ENCODE peak calls at places on chromosomes 13 and 19, in four cellular contexts. V is brain microvascular endothelial cell, F is GM23338, K is cardiac muscle cell. A is an unnamed sample. For H3K27me3, the result is how much of the 10 kb centered on the place peaks cover.

GRCh38 chr13:97880298-97880675 is 73.2 kb upstream of the IPO5 start:
- DNase-seq in V (no peak), F (no peak), K (no peak), A (no peak)

GRCh38 chr13:39767791-39768564 is 112.5 kb downstream of the COG6 start:
- DNase-seq in V (no peak), F (peak), K (no peak), A (no peak)

GRCh38 chr19:29881386-29881785 is 60.7 kb upstream of the URI1 start:
- DNase-seq in V (peak), F (no peak), K (no peak), A (no peak)

GRCh38 chr13:27200413-27201066 is 28.9 kb upstream of the USP12 start:
- DNase-seq in V (no peak), F (no peak), K (no peak), A (no peak)

GRCh38 chr13:105121221-105121620 is 1414.2 kb downstream of the EFNB2 start:
- DNase-seq in V (no peak), F (no peak), K (no peak), A (no peak)

GRCh38 chr13:28611654-28612131 is 47.2 kb upstream of the POMP start:
- DNase-seq in V (peak), F (no peak), K (peak), A (no peak)

GRCh38 chr19:19602713-19603320 is 15.7 kb downstream of the PBX4 start:
- DNase-seq in V (no peak), F (peak), K (no peak), A (no peak)

GRCh38 chr13:21719463-21719862 is 48.6 kb downstream of the FGF9 start:
- DNase-seq in V (no peak), F (no peak), K (no peak), A (no peak)

GRCh38 chr13:30791354-30791921 is 56.1 kb downstream of the ALOX5AP start:
- DNase-seq in V (no peak), F (no peak), K (peak), A (no peak)

GRCh38 chr13:109146912-109147624 is 517.7 kb downstream of the MYO16 start:
- DNase-seq in V (peak), F (no peak), K (peak), A (peak)

GRCh38 chr13:102395174-102395573 is 6.7 kb downstream of the FGF14 start:
- DNase-seq in V (no peak), F (peak), K (no peak), A (no peak)

GRCh38 chr19:17352608-17353280 is 15.4 kb downstream of the GTPBP3 start:
- DNase-seq in V (no peak), F (no peak), K (peak), A (no peak)
- H3K27me3 ChIP-seq in V (under half), F (under half), K (under half), A (under half)

GRCh38 chr13:113857531-113858195 is 6.2 kb downstream of the GAS6 start:
- DNase-seq in V (no peak), F (no peak), K (no peak), A (no peak)
- H3K4me3 ChIP-seq in V (no peak), F (no peak), K (no peak), A (no peak)

GRCh38 chr13:99723847-99724246 is 222.6 kb downstream of the TM9SF2 start:
- DNase-seq in V (no peak), F (no peak), K (no peak), A (no peak)

GRCh38 chr13:99726261-99726894 is 225.1 kb downstream of the TM9SF2 start:
- DNase-seq in V (no peak), F (peak), K (no peak), A (no peak)

GRCh38 chr13:99722931-99723330 is 221.7 kb downstream of the TM9SF2 start:
- DNase-seq in V (no peak), F (no peak), K (no peak), A (no peak)

GRCh38 chr13:99724633-99725517 is 223.6 kb downstream of the TM9SF2 start:
- DNase-seq in V (no peak), F (no peak), K (no peak), A (no peak)

GRCh38 chr13:99725644-99726043 is 224.4 kb downstream of the TM9SF2 start:
- DNase-seq in V (no peak), F (no peak), K (no peak), A (no peak)
- TF ChIP-seq CTCF in V (no peak), F (no peak), K (no peak), A (no peak)

GRCh38 chr19:704447-704741 is 4.3 kb upstream of the PALM start:
- DNase-seq in V (no peak), F (no peak), K (no peak), A (no peak)
- H3K27me3 ChIP-seq in V (under half), F (under half), K (under half), A (under half)

GRCh38 chr19:49811328-49811727 is 1.8 kb downstream of the FUZ start:
- DNase-seq in V (no peak), F (no peak), K (no peak), A (no peak)

GRCh38 chr19:49808762-49809154 is 4.3 kb downstream of the FUZ start:
- DNase-seq in V (peak), F (peak), K (peak), A (no peak)

GRCh38 chr19:49809155-49809986 is 3.7 kb downstream of the FUZ start:
- DNase-seq in V (no peak), F (peak), K (no peak), A (no peak)

GRCh38 chr19:49807888-49808675 is 5.0 kb downstream of the FUZ start:
- DNase-seq in V (no peak), F (peak), K (no peak), A (no peak)

GRCh38 chr19:49809987-49810389 is 3.1 kb downstream of the FUZ start:
- DNase-seq in V (no peak), F (no peak), K (no peak), A (no peak)
- H3K4me3 ChIP-seq in V (no peak), F (no peak), K (no peak), A (no peak)

DNA sequence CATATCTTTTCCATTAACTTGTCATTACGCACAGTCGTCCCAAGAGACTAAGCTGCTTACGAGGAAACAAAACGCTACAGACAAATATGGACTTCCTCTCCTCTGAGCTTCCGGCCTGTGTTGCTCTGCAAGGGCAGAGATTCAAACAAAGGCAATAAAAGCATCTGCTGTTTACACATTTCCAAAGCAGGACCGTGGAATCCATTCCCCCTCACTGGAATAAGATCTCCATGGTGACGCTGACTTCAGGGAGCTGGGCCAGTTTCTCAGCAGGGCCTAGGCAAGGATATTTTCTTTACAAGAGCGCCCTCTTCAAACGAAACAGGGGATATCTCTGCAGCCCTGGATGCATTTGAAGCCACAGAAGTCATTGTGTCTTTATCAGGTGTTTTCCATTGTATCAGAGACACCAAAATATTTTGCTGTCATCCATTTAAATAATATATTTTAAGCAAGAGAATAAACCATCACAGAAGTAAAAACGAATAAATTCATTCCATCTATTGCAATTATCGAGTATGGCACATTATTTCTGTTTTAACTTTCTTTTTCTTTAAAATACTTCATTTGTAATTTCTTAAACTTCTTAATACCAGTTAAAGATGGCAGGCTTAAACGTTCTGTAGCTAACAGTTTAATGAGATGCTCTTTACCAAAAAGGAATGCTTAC is 177.5 kb downstream of the DCLK1 start:
- DNase-seq in V (peak), F (peak), K (peak), A (peak)
- TF ChIP-seq CTCF in V (peak), F (peak), K (peak), A (peak)

GRCh38 chr13:88223958-88224357 is 552.8 kb downstream of the SLITRK5 start:
- DNase-seq in V (no peak), F (no peak), K (no peak), A (no peak)
- H3K27me3 ChIP-seq in V (under half), F (under half), K (under half), A (under half)